ENCODE peak calls at places on chromosomes 1 and 21, in eight cellular contexts. S is RPMI7951; X is AG08396; J is amniotic stem cell; N is stimulated activated naive CD4-positive, alpha-beta T cell; P is NCI-H1417; Y is Peyer's patch; K is NCI-H2081. B is an unnamed sample.
A peak's percentile ranks its signal among the peaks of the same experiment; 100 is the strongest.

GRCh38 chr1:1004780-1005697 is 5.1 kb upstream of the HES4 start:
- DNase-seq in X (peak; percentile 66), J (no peak), P (peak; percentile 38), N (no peak), K (no peak), Y (no peak), S (peak; percentile 81), B (no peak)

GRCh38 chr1:23801338-23801748 is 789 bp upstream of the GALE start:
- DNase-seq in S (no peak), N (no peak), K (peak; percentile 53), X (no peak), Y (no peak), P (no peak), J (no peak), B (no peak)

GRCh38 chr1:58773406-58773840 is 10.4 kb downstream of the JUN start:
- DNase-seq in K (peak; percentile 97), N (no peak), Y (peak; percentile 54), X (no peak), S (peak; percentile 72), J (no peak), P (peak; percentile 78), B (no peak)

GRCh38 chr1:13965770-13966398 is 265.9 kb downstream of the PRDM2 start:
- DNase-seq in K (peak; percentile 39), S (peak; percentile 14), P (peak; percentile 88), J (peak; percentile 8), X (peak; percentile 63), Y (peak; percentile 59), N (no peak), B (no peak)

GRCh38 chr1:111620412-111620971 is 903 bp downstream of the RAP1A start:
- DNase-seq in X (peak; percentile 46), P (peak; percentile 59), K (peak; percentile 22), N (no peak), J (no peak), S (no peak), Y (no peak), B (peak; percentile 38)

GRCh38 chr1:199310701-199311100 is 671.9 kb downstream of the PTPRC start:
- DNase-seq in Y (no peak), K (no peak), J (no peak), X (no peak), N (no peak), P (no peak), S (no peak), B (no peak)

GRCh38 chr1:114009393-114009792 is 30.1 kb downstream of the OLFML3 start:
- DNase-seq in K (no peak), J (no peak), S (peak; percentile 54), N (no peak), X (no peak), Y (no peak), P (no peak), B (peak; percentile 42)

GRCh38 chr21:14762734-14763694 is 216.9 kb upstream of the SAMSN1 start:
- DNase-seq in X (no peak), Y (no peak), S (no peak), P (no peak), N (no peak), J (no peak), K (no peak), B (no peak)

GRCh38 chr1:224753491-224753890 is 137.4 kb downstream of the CNIH3 start:
- DNase-seq in N (no peak), S (no peak), K (no peak), X (no peak), Y (no peak), J (no peak), P (no peak), B (no peak)

GRCh38 chr1:42319871-42320484 is 15.1 kb downstream of the FOXJ3 start:
- DNase-seq in Y (peak; percentile 82), J (no peak), K (peak; percentile 64), P (peak; percentile 43), S (no peak), N (peak; percentile 25), X (no peak), B (no peak)

GRCh38 chr1:111571239-111571638 is 48.4 kb upstream of the RAP1A start:
- DNase-seq in P (no peak), K (no peak), S (peak; percentile 24), X (no peak), N (no peak), Y (no peak), J (no peak), B (no peak)

GRCh38 chr1:23122023-23122738 is 46.5 kb downstream of the LUZP1 start:
- DNase-seq in X (peak; percentile 26), J (no peak), K (no peak), P (no peak), S (peak; percentile 66), Y (no peak), N (no peak), B (no peak)

GRCh38 chr1:3547055-3548005 is 64.0 kb downstream of the MEGF6 start:
- DNase-seq in K (no peak), N (no peak), Y (no peak), J (no peak), S (peak; percentile 54), X (no peak), P (peak; percentile 17), B (no peak)

B was measured in SJSA1.